ENCODE peak calls at places on chromosomes 3 and 15, in eight cellular contexts. D is nephron progenitor cell, R is NCI-H1105 treated with DMSO at 0.1 percent for 48 hours, I is type B pancreatic cell, H is GM12865, V is LHCN-M2, P is COLO829, U is tibial artery. T is an unnamed sample.

GRCh38 chr3:196533260-196533681 is 18.1 kb upstream of the SMCO1 start:
- DNase-seq in U (no peak), D (peak), V (no peak), P (no peak), R (no peak), H (no peak), I (no peak), T (no peak)

GRCh38 chr15:59611277-59612260 is at the start of gene GCNT3:
- DNase-seq in P (no peak), U (no peak), R (no peak), D (no peak), V (peak), H (no peak), I (no peak), T (no peak)

GRCh38 chr3:142987080-142987700 is 14.2 kb upstream of the U2SURP start:
- DNase-seq in I (no peak), P (peak), V (peak), H (peak), R (peak), D (no peak), U (no peak), T (peak)

GRCh38 chr3:14680716-14681115 is 5.8 kb downstream of the C3orf20 start:
- DNase-seq in R (no peak), D (no peak), I (no peak), P (peak), H (no peak), V (peak), U (no peak), T (no peak)

GRCh38 chr3:162525052-162525451 is 1028.4 kb downstream of the OTOL1 start:
- DNase-seq in R (no peak), H (no peak), P (no peak), I (no peak), V (peak), U (no peak), D (no peak), T (no peak)

GRCh38 chr15:45122719-45123118 is 7.0 kb downstream of the DUOXA1 start:
- DNase-seq in R (no peak), I (no peak), H (no peak), U (no peak), V (no peak), P (no peak), D (no peak), T (no peak)

GRCh38 chr3:152056987-152057386 is 183.5 kb downstream of the SUCNR1 start:
- DNase-seq in P (no peak), R (no peak), V (no peak), H (no peak), D (no peak), U (no peak), I (no peak), T (no peak)

GRCh38 chr15:62125763-62126162 is 39.3 kb downstream of the C2CD4B start:
- DNase-seq in I (no peak), R (peak), V (peak), H (peak), D (no peak), P (no peak), U (no peak), T (no peak)

GRCh38 chr3:184172681-184173373 is 1.8 kb upstream of the AP2M1 start:
- DNase-seq in I (no peak), U (no peak), H (no peak), V (peak), D (no peak), R (no peak), P (no peak), T (no peak)

GRCh38 chr3:157868168-157868567 is 238.1 kb downstream of the SHOX2 start:
- DNase-seq in P (peak), V (peak), D (no peak), R (no peak), H (no peak), U (no peak), I (no peak), T (no peak)

GRCh38 chr3:104286645-104287044 is 1080.1 kb upstream of the ALCAM start:
- DNase-seq in H (no peak), D (no peak), I (no peak), V (no peak), R (no peak), P (no peak), U (no peak), T (no peak)

GRCh38 chr3:141646760-141647561 is 91.1 kb upstream of the RNF7 start:
- DNase-seq in D (no peak), V (peak), H (peak), R (peak), P (peak), U (peak), I (no peak), T (no peak)

GRCh38 chr3:152834354-152835310 is at the start of gene P2RY1:
- DNase-seq in V (peak), P (peak), H (peak), U (peak), R (peak), D (peak), I (peak), T (no peak)

GRCh38 chr15:58951388-58952060 is 18.0 kb upstream of the SLTM start:
- DNase-seq in D (no peak), U (no peak), P (no peak), V (peak), H (no peak), I (no peak), R (peak), T (no peak)

GRCh38 chr3:11096266-11097135 is 57.8 kb upstream of the HRH1 start:
- DNase-seq in V (peak), D (peak), P (peak), I (no peak), R (peak), H (no peak), U (peak), T (no peak)

GRCh38 chr3:149247025-149247710 is 25.5 kb upstream of the CP start:
- DNase-seq in H (no peak), P (no peak), V (peak), R (no peak), I (no peak), U (no peak), D (no peak), T (no peak)

GRCh38 chr3:119456469-119456868 is 6.9 kb downstream of the TMEM39A start:
- DNase-seq in D (no peak), R (no peak), V (no peak), U (no peak), I (no peak), P (no peak), H (no peak), T (no peak)

GRCh38 chr3:31776016-31776415 is 205.0 kb downstream of the OSBPL10 start:
- DNase-seq in U (no peak), H (no peak), R (no peak), V (no peak), I (no peak), P (no peak), D (no peak), T (no peak)

T was measured in central memory CD4-positive, alpha-beta T cell.